ENCODE peak calls at places on chromosome 19, in six cellular contexts. F is neuronal stem cell, X is H1, T is IMR-90, R is H9, O is trophoblast cell. W is an unnamed sample.

GRCh38 chr19:39413269-39413902 is 917 bp downstream of the PLEKHG2 start:
- DNase-seq in T (peak; percentile 60), F (no peak), O (no peak), R (no peak), X (peak; percentile 72), W (peak; percentile 77)

GRCh38 chr19:4471400-4472173 is 510 bp upstream of the HDGFL2 start:
- DNase-seq in F (peak; percentile 100), O (peak; percentile 100), X (peak; percentile 92), R (peak; percentile 99), T (peak; percentile 100), W (peak; percentile 100)

GRCh38 chr19:3625996-3626472 is 556 bp downstream of the CACTIN start:
- DNase-seq in R (no peak), O (no peak), F (no peak), T (no peak), X (no peak), W (peak; percentile 35)

GRCh38 chr19:57747472-57747807 is 825 bp downstream of the ZNF776 start:
- DNase-seq in T (no peak), X (no peak), R (no peak), O (no peak), F (no peak), W (peak; percentile 6)

GRCh38 chr19:31316201-31316951 is 32.9 kb downstream of the TSHZ3 start:
- DNase-seq in O (no peak), F (peak; percentile 32), T (peak; percentile 61), X (no peak), R (no peak), W (peak; percentile 91)

GRCh38 chr19:1942934-1943555 is 2.1 kb downstream of the CSNK1G2 start:
- DNase-seq in T (no peak), F (no peak), X (no peak), O (no peak), R (no peak), W (peak; percentile 25)

GRCh38 chr19:48029431-48029830 is 14.4 kb downstream of the CABP5 start:
- DNase-seq in X (no peak), R (no peak), O (no peak), T (no peak), F (no peak), W (no peak)

GRCh38 chr19:12137541-12137940 is 2.6 kb downstream of the ZNF20 start:
- DNase-seq in R (peak; percentile 33), T (no peak), X (no peak), O (peak; percentile 7), F (no peak), W (no peak)

GRCh38 chr19:11422163-11423068 is 3.3 kb upstream of the RGL3 start:
- DNase-seq in T (no peak), F (peak; percentile 17), R (peak; percentile 99), X (peak; percentile 99), O (peak; percentile 83), W (peak; percentile 78)

GRCh38 chr19:46385636-46386035 is 27.7 kb downstream of the CCDC8 start:
- DNase-seq in O (no peak), R (peak; percentile 12), F (no peak), T (no peak), X (no peak), W (no peak)
- H4K91ac ChIP-seq in O (no peak overlapping the region), R (no peak overlapping the region), F (no peak overlapping the region), T (no peak overlapping the region), X (no peak overlapping the region), W (no peak overlapping the region)

DNA sequence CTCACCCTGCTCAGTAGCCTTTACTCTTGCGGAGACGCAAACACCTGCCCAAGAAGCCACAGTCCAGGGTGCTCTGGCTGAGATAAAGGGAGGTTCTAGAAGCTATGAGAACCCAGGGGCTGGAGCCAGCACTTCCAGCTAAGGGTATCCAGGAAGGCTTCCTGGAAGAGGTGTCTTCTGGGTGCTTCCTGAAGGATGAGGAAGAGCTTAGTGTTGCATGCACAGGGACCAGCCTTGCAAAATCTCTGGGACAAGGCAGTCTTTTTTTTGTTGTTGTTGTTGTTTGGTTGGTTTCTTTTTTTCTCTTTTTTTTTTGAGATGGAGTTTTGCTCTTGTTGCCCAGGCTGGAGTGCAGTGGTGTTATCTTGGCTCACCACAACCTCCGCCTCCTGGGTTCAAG is 20.6 kb downstream of the MYBPC2 start:
- DNase-seq in T (no peak), R (no peak), O (no peak), X (no peak), F (no peak), W (no peak)
- H4K91ac ChIP-seq in T (no peak overlapping the region), R (no peak overlapping the region), O (no peak overlapping the region), X (no peak overlapping the region), F (no peak overlapping the region), W (no peak overlapping the region)

DNA sequence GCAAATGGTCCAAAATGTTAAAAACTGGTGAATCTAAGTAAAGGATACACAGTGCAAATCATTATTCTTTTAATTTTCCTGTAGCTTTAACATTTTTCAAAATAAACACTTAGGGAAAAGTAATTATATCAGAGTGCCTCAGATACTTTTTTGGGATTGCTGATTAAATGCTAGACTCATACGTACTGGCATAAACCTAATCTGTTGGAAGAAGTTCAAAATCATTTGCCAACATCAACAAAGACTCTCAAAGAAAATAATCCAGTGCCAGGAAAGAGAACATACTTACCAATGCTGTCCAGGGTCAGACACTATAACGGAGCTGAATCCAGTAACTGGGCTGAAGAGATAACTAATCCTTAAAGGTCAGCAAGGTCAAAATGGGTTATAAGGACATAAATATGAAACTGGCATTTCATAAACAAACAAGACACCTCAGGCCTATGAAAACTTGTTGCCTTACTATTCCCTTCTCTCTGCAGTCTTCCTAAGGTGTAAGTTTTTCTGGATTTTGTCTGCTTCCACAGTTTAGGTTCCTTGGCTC is 3.3 kb upstream of the ZNF420 start:
- DNase-seq in T (no peak), O (no peak), F (no peak), X (no peak), R (no peak), W (no peak)
- H4K91ac ChIP-seq in T (no peak overlapping the region), O (no peak overlapping the region), F (no peak overlapping the region), X (no peak overlapping the region), R (no peak overlapping the region), W (no peak overlapping the region)

DNA sequence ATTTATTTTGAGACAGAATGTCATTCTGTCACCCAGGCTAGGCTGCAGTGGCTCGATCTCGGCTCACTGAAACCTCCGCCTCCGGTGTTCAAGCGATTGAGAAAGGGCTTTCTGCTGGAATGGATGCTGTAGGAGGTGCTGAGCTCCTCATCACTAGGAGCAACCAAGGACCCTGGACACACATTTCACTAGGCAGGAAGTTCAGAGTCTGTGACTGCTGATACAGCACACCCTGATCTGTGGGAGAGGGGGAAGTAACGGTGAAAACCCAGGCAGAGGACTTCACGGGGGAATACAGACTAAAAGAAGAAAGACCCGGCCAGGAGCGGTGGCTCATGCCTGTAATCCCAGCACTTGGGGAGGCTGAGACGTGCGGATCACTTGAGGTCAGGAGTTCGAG is 11.9 kb upstream of the NOTCH3 start:
- DNase-seq in F (no peak), R (no peak), O (no peak), X (no peak), T (no peak), W (no peak)
- H4K91ac ChIP-seq in F (no peak overlapping the region), R (no peak overlapping the region), O (no peak overlapping the region), X (no peak overlapping the region), T (no peak overlapping the region), W (no peak overlapping the region)

W was measured in mesenchymal stem cell.